ENCODE peak calls at places on chromosomes 7 and 10, in four cellular contexts. Z is dermis microvascular lymphatic vessel endothelial cell, T is adrenal gland, E is OCI-M1. U is an unnamed sample.

GRCh38 chr7:2821161-2821841 is 22.8 kb downstream of the GNA12 start:
- DNase-seq in Z (peak), T (peak), E (no peak), U (no peak)

GRCh38 chr7:90551036-90551435 is 45.1 kb upstream of the CDK14 start:
- DNase-seq in Z (no peak), T (no peak), E (no peak), U (no peak)

GRCh38 chr10:71939861-71940474 is 24.2 kb upstream of the CHST3 start:
- DNase-seq in Z (no peak), T (no peak), E (no peak), U (no peak)

GRCh38 chr10:75034131-75034512 is 77.3 kb upstream of the SAMD8 start:
- DNase-seq in Z (no peak), T (no peak), E (no peak), U (no peak)

GRCh38 chr7:140610204-140611165 is 30.1 kb downstream of the DENND2A start:
- DNase-seq in Z (no peak), T (no peak), E (no peak), U (no peak)

GRCh38 chr10:62705789-62706188 is 98.7 kb upstream of the ADO start:
- DNase-seq in Z (no peak), T (no peak), E (no peak), U (no peak)

GRCh38 chr7:103791894-103792293 is 197.6 kb downstream of the RELN start:
- DNase-seq in Z (no peak), T (no peak), E (no peak), U (no peak)

GRCh38 chr7:17523813-17524741 is 225.6 kb downstream of the AHR start:
- DNase-seq in Z (no peak), T (peak), E (no peak), U (no peak)

GRCh38 chr10:44068716-44069482 is 316.0 kb downstream of the CXCL12 start:
- DNase-seq in Z (no peak), T (no peak), E (no peak), U (no peak)

GRCh38 chr10:12844796-12845524 is 156.6 kb downstream of the CCDC3 start:
- DNase-seq in Z (peak), T (peak), E (no peak), U (no peak)

GRCh38 chr7:149205690-149206381 is 10.5 kb downstream of the ZNF282 start:
- DNase-seq in Z (no peak), T (no peak), E (no peak), U (no peak)

GRCh38 chr7:23109470-23109869 is 3.9 kb downstream of the KLHL7 start:
- DNase-seq in Z (no peak), T (no peak), E (no peak), U (no peak)

GRCh38 chr7:157977306-157977705 is 610.3 kb downstream of the PTPRN2 start:
- DNase-seq in Z (no peak), T (no peak), E (no peak), U (no peak)

GRCh38 chr7:21942955-21943354 is 2.7 kb downstream of the CDCA7L start:
- DNase-seq in Z (no peak), T (no peak), E (no peak), U (no peak)

GRCh38 chr7:123748734-123749536 is at the start of gene WASL:
- DNase-seq in Z (peak), T (peak), E (peak), U (peak)

GRCh38 chr7:158591944-158592343 is 4.3 kb upstream of the PTPRN2 start:
- DNase-seq in Z (no peak), T (no peak), E (no peak), U (no peak)